ENCODE peak calls at places on chromosomes 1 and 21, in seven cellular contexts. V, R, H, Y, J, L and U are unnamed samples.

GRCh38 chr1:6882414-6882813 is 97.2 kb downstream of the CAMTA1 start:
- DNase-seq in Y (no peak), J (no peak), L (no peak), V (no peak), H (no peak), R (no peak), U (no peak)

GRCh38 chr1:94071391-94071790 is 49.6 kb downstream of the ABCA4 start:
- DNase-seq in L (no peak), R (no peak), H (no peak), Y (no peak), J (no peak), V (no peak), U (no peak)

GRCh38 chr1:203860396-203860951 is 925 bp upstream of the SNRPE start:
- DNase-seq in R (no peak), Y (no peak), H (no peak), L (no peak), V (no peak), J (no peak), U (no peak)

GRCh38 chr1:85583355-85584263 is 3.0 kb downstream of the CCN1 start:
- DNase-seq in J (no peak), L (no peak), H (no peak), R (no peak), Y (no peak), V (no peak), U (no peak)

GRCh38 chr1:167650266-167651160 is 20.5 kb downstream of the RCSD1 start:
- DNase-seq in H (no peak), L (no peak), J (peak), V (no peak), R (no peak), Y (no peak), U (no peak)

GRCh38 chr1:215719569-215719968 is 152.5 kb downstream of the KCTD3 start:
- DNase-seq in Y (no peak), H (no peak), J (no peak), V (no peak), L (no peak), R (no peak), U (no peak)

GRCh38 chr1:99457381-99458165 is 188.3 kb upstream of the PALMD start:
- DNase-seq in J (no peak), Y (no peak), R (peak), V (no peak), H (no peak), L (no peak), U (no peak)

GRCh38 chr1:110209715-110210603 is at the start of gene KCNC4:
- DNase-seq in J (peak), V (peak), L (peak), Y (peak), H (peak), R (peak), U (peak)

GRCh38 chr1:150272379-150272840 is at the start of gene C1orf54:
- DNase-seq in L (peak), V (no peak), H (no peak), J (peak), R (peak), Y (no peak), U (no peak)

GRCh38 chr21:35227774-35228173 is 178.7 kb upstream of the RUNX1 start:
- DNase-seq in H (no peak), L (no peak), R (no peak), J (peak), V (no peak), Y (no peak), U (peak)
- H3K4me3 ChIP-seq in H (no peak), L (no peak), R (no peak), J (no peak), V (peak), Y (no peak), U (no peak)

GRCh38 chr1:228072658-228073043 is 9.9 kb upstream of the ARF1 start:
- DNase-seq in V (no peak), H (no peak), Y (no peak), L (peak), J (no peak), R (no peak), U (no peak)

GRCh38 chr1:228073061-228073869 is 9.2 kb upstream of the ARF1 start:
- DNase-seq in J (no peak), L (peak), V (no peak), H (no peak), Y (no peak), R (no peak), U (no peak)

GRCh38 chr1:228071839-228072657 is 10.5 kb upstream of the ARF1 start:
- DNase-seq in R (no peak), J (no peak), Y (no peak), V (no peak), L (no peak), H (no peak), U (no peak)

GRCh38 chr1:228070173-228070572 is 12.3 kb upstream of the ARF1 start:
- DNase-seq in R (no peak), J (no peak), L (no peak), V (no peak), H (no peak), Y (no peak), U (no peak)

DNA sequence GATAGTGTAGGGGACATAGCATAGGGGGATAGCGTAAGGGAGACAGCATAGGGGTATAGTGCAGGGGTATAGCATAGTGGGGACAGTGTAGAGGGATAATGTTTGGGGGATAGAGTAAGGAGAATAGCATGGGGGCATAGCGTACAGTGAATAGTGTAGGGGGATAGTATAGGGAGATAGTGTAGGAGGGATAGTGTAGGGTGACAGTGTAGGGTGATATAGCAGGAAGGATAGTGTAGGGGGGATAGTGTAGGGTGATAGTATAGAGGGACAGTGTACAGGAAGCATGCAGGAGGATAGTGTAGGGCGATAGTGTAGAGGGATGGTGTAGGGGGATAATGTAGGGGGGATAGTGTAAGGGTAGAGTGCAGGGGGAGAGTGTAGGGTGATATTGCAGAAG is 11.7 kb upstream of the ARF1 start:
- DNase-seq in H (no peak), R (no peak), V (no peak), Y (no peak), J (no peak), L (no peak), U (no peak)
- H3K4me3 ChIP-seq in H (no peak), R (no peak), V (no peak), Y (no peak), J (no peak), L (no peak), U (no peak)

GRCh38 chr1:200243042-200243437 is 166.8 kb downstream of the ZNF281 start:
- DNase-seq in H (no peak), Y (no peak), J (no peak), R (no peak), V (no peak), L (no peak), U (no peak)
- H3K4me3 ChIP-seq in H (no peak), Y (peak), J (no peak), R (no peak), V (no peak), L (peak), U (no peak)

GRCh38 chr1:91570105-91570448 is 69.4 kb downstream of the CDC7 start:
- DNase-seq in L (no peak), Y (no peak), J (no peak), R (no peak), V (no peak), H (no peak), U (no peak)
- H3K4me3 ChIP-seq in L (no peak), Y (no peak), J (no peak), R (no peak), V (no peak), H (no peak), U (no peak)